ENCODE peak calls at places on chromosomes 4 and X, in six cellular contexts. R is PC-3, K is lung, B is psoas muscle, X is aorta, V is ovary. U is an unnamed sample.
A peak's percentile ranks its signal among the peaks of the same experiment; 100 is the strongest.

GRCh38 chr4:40621592-40622512 is 7.8 kb downstream of the RBM47 start:
- DNase-seq in R (peak; percentile 86), K (peak; percentile 90), B (peak; percentile 78), X (peak; percentile 89), V (peak; percentile 84), U (peak; percentile 78)

GRCh38 chr4:74522251-74522991 is 77.5 kb downstream of the AREG start:
- DNase-seq in R (no peak), K (no peak), B (no peak), X (no peak), V (no peak), U (no peak)

GRCh38 chr4:140300271-140300970 is 73.0 kb upstream of the SCOC start:
- DNase-seq in R (peak; percentile 67), K (no peak), B (no peak), X (no peak), V (no peak), U (peak; percentile 64)

GRCh38 chr4:123209436-123209835 is 187.2 kb upstream of the SPRY1 start:
- DNase-seq in R (no peak), K (no peak), B (no peak), X (no peak), V (no peak), U (no peak)

GRCh38 chr4:76624271-76624681 is 189.2 kb downstream of the SHROOM3 start:
- DNase-seq in R (peak; percentile 78), K (peak; percentile 37), B (no peak), X (peak; percentile 80), V (peak; percentile 83), U (peak; percentile 71)

GRCh38 chrX:5388087-5388486 is 840.6 kb downstream of the NLGN4X start:
- DNase-seq in R (no peak), K (no peak), B (no peak), X (no peak), V (no peak), U (no peak)

GRCh38 chr4:169100656-169101055 is 90.6 kb upstream of the CBR4 start:
- DNase-seq in R (no peak), K (no peak), B (no peak), X (no peak), V (no peak), U (no peak)

GRCh38 chrX:129544780-129545179 is 4.7 kb downstream of the OCRL start:
- DNase-seq in R (no peak), K (no peak), B (no peak), X (no peak), V (no peak), U (no peak)

GRCh38 chrX:48683411-48683982 is at the start of gene WAS:
- DNase-seq in R (no peak), K (no peak), B (no peak), X (peak; percentile 59), V (no peak), U (no peak)

GRCh38 chrX:39158801-39159657 is 357.8 kb downstream of the MID1IP1 start:
- DNase-seq in R (peak; percentile 33), K (peak; percentile 27), B (no peak), X (no peak), V (no peak), U (no peak)

GRCh38 chrX:101078716-101079115 is at the start of gene TMEM35A:
- DNase-seq in R (no peak), K (no peak), B (no peak), X (no peak), V (peak; percentile 23), U (no peak)

GRCh38 chr4:139606600-139607301 is 50.7 kb upstream of the SETD7 start:
- DNase-seq in R (peak; percentile 54), K (no peak), B (no peak), X (no peak), V (no peak), U (peak; percentile 52)

GRCh38 chr4:24816797-24817196 is 21.4 kb downstream of the SOD3 start:
- DNase-seq in R (no peak), K (no peak), B (no peak), X (no peak), V (no peak), U (no peak)

GRCh38 chrX:49147907-49148306 is 14.7 kb upstream of the MAGIX start:
- DNase-seq in R (no peak), K (no peak), B (no peak), X (no peak), V (no peak), U (no peak)

GRCh38 chr4:76745264-76745663 is 152.7 kb downstream of the SOWAHB start:
- DNase-seq in R (no peak), K (no peak), B (no peak), X (no peak), V (no peak), U (no peak)

GRCh38 chr4:38210396-38211114 is 250.4 kb downstream of the PTTG2 start:
- DNase-seq in R (no peak), K (no peak), B (no peak), X (no peak), V (no peak), U (peak; percentile 75)

GRCh38 chrX:107454302-107454701 is 4.8 kb downstream of the FRMPD3 start:
- DNase-seq in R (peak; percentile 72), K (no peak), B (no peak), X (no peak), V (no peak), U (no peak)

GRCh38 chr4:75511841-75512240 is 2.4 kb downstream of the RCHY1 start:
- DNase-seq in R (no peak), K (no peak), B (no peak), X (no peak), V (no peak), U (no peak)

GRCh38 chrX:7586126-7586525 is 256.8 kb upstream of the VCX start:
- DNase-seq in R (peak; percentile 53), K (no peak), B (no peak), X (no peak), V (no peak), U (no peak)

GRCh38 chr4:86592553-86593249 is 1.4 kb upstream of the PTPN13 start:
- DNase-seq in R (peak; percentile 45), K (no peak), B (no peak), X (no peak), V (no peak), U (no peak)

GRCh38 chrX:41481264-41482109 is 34.3 kb downstream of the NYX start:
- DNase-seq in R (peak; percentile 45), K (no peak), B (no peak), X (no peak), V (no peak), U (peak; percentile 13)

DNA sequence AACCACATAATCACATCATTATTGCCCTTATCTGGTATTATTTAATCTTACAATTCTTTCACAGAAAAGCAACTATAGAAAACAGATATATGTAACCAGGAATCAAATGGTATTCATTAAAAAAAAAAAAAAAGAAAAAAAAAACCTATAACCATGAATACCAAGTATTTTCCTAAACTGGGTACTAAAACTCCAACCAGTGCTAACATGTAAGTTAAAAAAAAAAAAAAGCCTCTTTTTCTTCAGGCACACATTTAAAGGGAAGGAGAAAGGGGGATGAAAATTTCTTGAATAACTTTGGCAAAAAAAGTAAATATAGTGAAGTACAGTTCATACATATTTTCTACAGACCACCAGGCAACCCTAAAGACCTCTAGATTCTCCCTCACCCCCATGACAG is 2.1 kb downstream of the PPAT start:
- DNase-seq in R (no peak), K (no peak), B (no peak), X (no peak), V (no peak), U (no peak)
- H3K4me3 ChIP-seq in R (peak overlapping the region; percentile 79), K (no peak overlapping the region), B (no peak overlapping the region), X (no peak overlapping the region), V (no peak overlapping the region), U (peak overlapping the region; percentile 90)

DNA sequence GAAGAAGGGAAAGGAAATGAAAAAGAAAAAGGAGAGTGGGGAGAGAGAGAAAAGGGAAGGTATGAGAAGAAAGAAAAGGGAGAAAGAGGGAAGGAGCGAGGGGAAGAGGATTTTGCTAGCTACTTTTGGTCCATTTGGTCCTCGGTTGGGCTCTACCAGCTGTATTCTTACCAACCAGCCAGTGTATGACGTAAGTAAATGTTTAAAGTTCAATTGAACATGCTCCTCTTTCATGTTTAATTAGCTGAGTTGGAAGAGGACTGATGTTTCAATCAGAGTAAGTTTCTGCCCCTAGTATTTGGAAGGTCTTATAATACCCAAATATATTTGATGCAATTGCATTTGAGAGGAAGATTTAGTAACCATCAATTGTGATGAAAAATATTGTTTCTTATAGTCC is 424.0 kb upstream of the CXorf51B start:
- DNase-seq in R (no peak), K (no peak), B (no peak), X (no peak), V (no peak), U (no peak)
- H3K9me3 ChIP-seq in R (peaks cover 2% of the 10 kb centered on the region), K (no peaks in the 10 kb centered on the region), B (peaks cover 7% of the 10 kb centered on the region), X (no peaks in the 10 kb centered on the region), V (no peaks in the 10 kb centered on the region), U (no peaks in the 10 kb centered on the region)

GRCh38 chr4:182141046-182141445 is 102.2 kb upstream of the TENM3 start:
- DNase-seq in R (no peak), K (no peak), B (no peak), X (no peak), V (no peak), U (no peak)

GRCh38 chr4:182140547-182140946 is 102.7 kb upstream of the TENM3 start:
- DNase-seq in R (no peak), K (no peak), B (no peak), X (no peak), V (no peak), U (no peak)

GRCh38 chr4:182141623-182142022 is 101.6 kb upstream of the TENM3 start:
- DNase-seq in R (no peak), K (no peak), B (no peak), X (no peak), V (no peak), U (no peak)

GRCh38 chr4:182137343-182137742 is 105.9 kb upstream of the TENM3 start:
- DNase-seq in R (no peak), K (no peak), B (no peak), X (no peak), V (no peak), U (no peak)

DNA sequence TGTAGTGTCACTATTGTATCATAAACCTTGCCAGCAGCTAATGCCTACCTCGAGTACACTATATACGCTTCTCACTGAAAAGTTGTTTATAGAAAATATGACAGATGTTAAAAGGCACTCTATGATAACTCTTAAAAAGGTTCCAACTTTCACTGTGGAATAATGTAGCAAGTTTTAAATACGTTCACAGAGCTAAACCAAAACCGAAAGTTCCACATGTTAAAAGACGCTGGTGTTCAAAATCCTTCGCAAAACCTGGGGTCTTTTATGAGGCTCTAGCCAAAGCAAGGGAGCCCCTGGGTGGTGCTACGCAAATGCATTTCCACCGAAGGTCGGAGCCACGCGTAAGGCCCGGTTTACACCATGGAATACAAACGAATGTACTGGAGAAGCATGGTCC is 103.7 kb upstream of the TENM3 start:
- DNase-seq in R (no peak), K (no peak), B (no peak), X (no peak), V (no peak), U (no peak)
- H3K4me3 ChIP-seq in R (no peak overlapping the region), K (no peak overlapping the region), B (no peak overlapping the region), X (no peak overlapping the region), V (no peak overlapping the region), U (peak overlapping the region; percentile 22)

DNA sequence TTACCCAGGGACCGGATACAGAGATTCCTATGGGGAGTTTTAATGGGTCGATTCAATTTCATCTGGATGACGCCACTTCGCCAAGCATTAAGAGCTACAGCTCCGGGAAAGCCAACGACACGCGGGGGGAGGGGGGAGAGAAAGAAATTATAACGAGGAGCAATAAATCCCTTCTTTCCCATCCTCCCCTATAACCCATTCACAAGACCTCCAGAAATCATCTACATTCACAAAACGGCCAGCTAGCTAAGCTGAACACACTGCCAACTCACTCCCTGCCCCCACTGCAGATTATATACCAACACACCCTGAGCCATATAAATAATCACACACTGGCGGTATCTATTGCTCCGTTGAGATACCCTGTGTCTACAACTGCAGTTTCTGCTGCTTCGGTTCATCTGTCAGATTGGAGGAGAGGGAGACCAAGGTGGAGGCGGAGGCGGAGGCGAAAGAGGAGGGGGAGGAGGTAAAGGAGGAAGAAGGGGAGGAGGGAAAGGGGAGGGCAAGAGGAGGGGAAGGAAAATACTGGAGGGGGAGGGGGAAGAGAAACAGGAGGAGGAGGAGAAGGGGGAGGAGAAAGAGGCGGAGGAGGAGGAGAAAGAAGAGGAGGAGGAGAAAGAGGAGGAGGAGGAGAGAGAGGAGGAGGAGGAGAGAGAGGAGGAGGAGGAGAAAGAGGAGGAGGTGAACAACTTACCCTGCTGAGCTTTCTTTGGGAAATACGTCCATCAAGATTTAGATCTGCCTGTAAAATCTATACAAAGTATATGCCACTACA is 113.9 kb upstream of the VAMP7 start:
- DNase-seq in R (peak; percentile 51), K (peak; percentile 30), B (peak; percentile 52), X (peak; percentile 62), V (peak; percentile 50), U (peak; percentile 60)
- H3K9me3 ChIP-seq in R (no peaks in the 10 kb centered on the region), K (no peaks in the 10 kb centered on the region), B (peaks cover 5% of the 10 kb centered on the region), X (no peaks in the 10 kb centered on the region), V (no peaks in the 10 kb centered on the region), U (no peaks in the 10 kb centered on the region)